ENCODE peak calls at places on chromosomes 6 and 20, in six cellular contexts. A, G, Z, C, M and N are unnamed samples.

GRCh38 chr6:4607026-4607704 is 169.0 kb upstream of the CDYL start:
- DNase-seq in A (peak), G (no peak), Z (no peak), C (no peak), M (no peak), N (no peak)

GRCh38 chr6:40897390-40898003 is 141.5 kb downstream of the UNC5CL start:
- DNase-seq in A (no peak), G (no peak), Z (no peak), C (no peak), M (no peak), N (no peak)

GRCh38 chr20:49505518-49505917 is 23.1 kb upstream of the KCNB1 start:
- DNase-seq in A (peak), G (no peak), Z (no peak), C (no peak), M (peak), N (peak)

GRCh38 chr20:47868744-47869143 is 83.5 kb upstream of the SULF2 start:
- DNase-seq in A (no peak), G (no peak), Z (no peak), C (no peak), M (no peak), N (no peak)

GRCh38 chr6:21559238-21559637 is 34.3 kb upstream of the SOX4 start:
- DNase-seq in A (no peak), G (no peak), Z (no peak), C (no peak), M (no peak), N (no peak)

GRCh38 chr20:52150440-52151258 is 40.9 kb downstream of the ZFP64 start:
- DNase-seq in A (no peak), G (no peak), Z (no peak), C (no peak), M (peak), N (no peak)

GRCh38 chr6:37618916-37619605 is 78.6 kb downstream of the MDGA1 start:
- DNase-seq in A (peak), G (no peak), Z (no peak), C (no peak), M (no peak), N (no peak)

GRCh38 chr6:150269857-150270223 is 99.0 kb upstream of the IYD start:
- DNase-seq in A (peak), G (no peak), Z (no peak), C (no peak), M (no peak), N (no peak)

GRCh38 chr20:25584905-25585704 is at the start of gene NINL:
- DNase-seq in A (no peak), G (peak), Z (peak), C (no peak), M (no peak), N (peak)

GRCh38 chr20:44187054-44187762 is at the start of gene JPH2:
- DNase-seq in A (no peak), G (no peak), Z (peak), C (no peak), M (no peak), N (peak)

GRCh38 chr6:88561974-88562736 is 396.0 kb upstream of the CNR1 start:
- DNase-seq in A (no peak), G (no peak), Z (no peak), C (no peak), M (no peak), N (peak)

GRCh38 chr20:32582659-32583580 is 2.2 kb downstream of the NOL4L start:
- DNase-seq in A (no peak), G (no peak), Z (peak), C (no peak), M (no peak), N (peak)

GRCh38 chr6:127266892-127267741 is 453 bp downstream of the RNF146 start:
- DNase-seq in A (peak), G (peak), Z (peak), C (peak), M (no peak), N (peak)

GRCh38 chr6:13152804-13153203 is 175.5 kb downstream of the TBC1D7 start:
- DNase-seq in A (no peak), G (no peak), Z (no peak), C (no peak), M (no peak), N (no peak)

GRCh38 chr6:45104429-45104828 is 223.7 kb upstream of the RUNX2 start:
- DNase-seq in A (no peak), G (no peak), Z (no peak), C (no peak), M (no peak), N (no peak)

GRCh38 chr6:119517428-119517827 is 167.9 kb upstream of the MAN1A1 start:
- DNase-seq in A (no peak), G (no peak), Z (no peak), C (no peak), M (no peak), N (no peak)

GRCh38 chr6:7108964-7109836 is 1.4 kb downstream of the RREB1 start:
- DNase-seq in A (no peak), G (no peak), Z (peak), C (peak), M (no peak), N (peak)

GRCh38 chr20:35303382-35303734 is 11.1 kb upstream of the FAM83C start:
- DNase-seq in A (no peak), G (no peak), Z (no peak), C (no peak), M (no peak), N (no peak)

GRCh38 chr20:9392892-9393857 is 121.2 kb upstream of the LAMP5 start:
- DNase-seq in A (peak), G (no peak), Z (peak), C (no peak), M (no peak), N (peak)

GRCh38 chr6:36025260-36025931 is 955 bp upstream of the SLC26A8 start:
- DNase-seq in A (no peak), G (no peak), Z (no peak), C (no peak), M (no peak), N (no peak)

GRCh38 chr6:43263314-43264178 is 20.3 kb downstream of the TTBK1 start:
- DNase-seq in A (peak), G (peak), Z (peak), C (peak), M (no peak), N (no peak)

GRCh38 chr20:52082612-52083011 is 109.0 kb downstream of the ZFP64 start:
- DNase-seq in A (no peak), G (no peak), Z (no peak), C (no peak), M (no peak), N (no peak)

GRCh38 chr6:6881438-6882267 is 226.1 kb upstream of the RREB1 start:
- DNase-seq in A (no peak), G (no peak), Z (no peak), C (no peak), M (no peak), N (no peak)

GRCh38 chr6:132362318-132363185 is 38.7 kb downstream of the MOXD1 start:
- DNase-seq in A (no peak), G (no peak), Z (no peak), C (no peak), M (no peak), N (no peak)

GRCh38 chr6:130600880-130601341 is 226.3 kb upstream of the SMLR1 start:
- DNase-seq in A (no peak), G (no peak), Z (no peak), C (no peak), M (no peak), N (no peak)

GRCh38 chr6:16320533-16321340 is 82.3 kb downstream of the GMPR start:
- DNase-seq in A (no peak), G (no peak), Z (peak), C (no peak), M (no peak), N (no peak)

GRCh38 chr20:8646026-8646425 is 422.9 kb upstream of the PLCB4 start:
- DNase-seq in A (no peak), G (no peak), Z (no peak), C (no peak), M (no peak), N (no peak)

GRCh38 chr6:106117579-106117978 is 31.4 kb downstream of the PRDM1 start:
- DNase-seq in A (no peak), G (peak), Z (no peak), C (peak), M (no peak), N (no peak)

GRCh38 chr6:31060162-31060561 is 49.9 kb downstream of the MUC22 start:
- DNase-seq in A (no peak), G (no peak), Z (no peak), C (no peak), M (no peak), N (no peak)

GRCh38 chr6:29530671-29531310 is 28.7 kb downstream of the UBD start:
- DNase-seq in A (no peak), G (no peak), Z (no peak), C (no peak), M (no peak), N (no peak)

GRCh38 chr20:12179692-12180091 is 262.0 kb downstream of the BTBD3 start:
- DNase-seq in A (no peak), G (no peak), Z (no peak), C (no peak), M (peak), N (no peak)

GRCh38 chr6:16851044-16851540 is 89.8 kb upstream of the ATXN1 start:
- DNase-seq in A (no peak), G (no peak), Z (no peak), C (no peak), M (no peak), N (no peak)

GRCh38 chr20:15045246-15045645 is 707.8 kb upstream of the FLRT3 start:
- DNase-seq in A (no peak), G (no peak), Z (peak), C (no peak), M (no peak), N (peak)

GRCh38 chr6:72620866-72621242 is 1.0 kb upstream of the KCNQ5 start:
- DNase-seq in A (no peak), G (no peak), Z (no peak), C (no peak), M (no peak), N (no peak)

GRCh38 chr6:53294611-53295010 is 54.1 kb downstream of the ELOVL5 start:
- DNase-seq in A (no peak), G (no peak), Z (no peak), C (no peak), M (no peak), N (no peak)

GRCh38 chr6:31692353-31692752 is 10.8 kb downstream of the ABHD16A start:
- DNase-seq in A (no peak), G (no peak), Z (peak), C (no peak), M (no peak), N (no peak)

GRCh38 chr6:38091626-38092025 is 272.1 kb downstream of the ZFAND3 start:
- DNase-seq in A (no peak), G (no peak), Z (no peak), C (no peak), M (no peak), N (no peak)